ENCODE peak calls at places on chromosome 17, in nine cellular contexts. K, J, R, E, Q, M, I, X and N are unnamed samples.

GRCh38 chr17:41540921-41541625 is 13.0 kb upstream of the KRT19 start:
- DNase-seq in K (no peak), J (no peak), R (no peak), E (no peak), Q (no peak), M (peak), I (no peak), X (no peak), N (no peak)

GRCh38 chr17:55336426-55336825 is 71.7 kb downstream of the HLF start:
- DNase-seq in K (no peak), J (no peak), R (no peak), E (no peak), Q (no peak), M (no peak), I (no peak), X (no peak), N (no peak)

GRCh38 chr17:32831627-32832243 is 45.2 kb downstream of the MYO1D start:
- DNase-seq in K (no peak), J (no peak), R (no peak), E (no peak), Q (no peak), M (no peak), I (no peak), X (no peak), N (no peak)

GRCh38 chr17:17750881-17751280 is 69.6 kb downstream of the RAI1 start:
- DNase-seq in K (no peak), J (no peak), R (peak), E (no peak), Q (no peak), M (no peak), I (no peak), X (peak), N (no peak)

GRCh38 chr17:9269350-9270035 is 248.2 kb downstream of the NTN1 start:
- DNase-seq in K (no peak), J (no peak), R (no peak), E (no peak), Q (no peak), M (no peak), I (no peak), X (no peak), N (no peak)

GRCh38 chr17:17669081-17669850 is 12.0 kb upstream of the RAI1 start:
- DNase-seq in K (no peak), J (no peak), R (no peak), E (no peak), Q (no peak), M (no peak), I (no peak), X (no peak), N (no peak)

GRCh38 chr17:77632619-77633018 is 325.9 kb upstream of the TNRC6C start:
- DNase-seq in K (no peak), J (no peak), R (no peak), E (no peak), Q (no peak), M (no peak), I (no peak), X (no peak), N (no peak)

GRCh38 chr17:30304778-30305177 is 13.0 kb upstream of the BLMH start:
- DNase-seq in K (no peak), J (no peak), R (no peak), E (no peak), Q (no peak), M (no peak), I (no peak), X (no peak), N (no peak)

GRCh38 chr17:12438813-12439586 is 226.7 kb upstream of the MYOCD start:
- DNase-seq in K (no peak), J (no peak), R (no peak), E (no peak), Q (no peak), M (peak), I (no peak), X (no peak), N (no peak)

GRCh38 chr17:63474174-63474913 is 2.5 kb upstream of the ACE start:
- DNase-seq in K (no peak), J (peak), R (peak), E (peak), Q (peak), M (no peak), I (no peak), X (no peak), N (peak)

GRCh38 chr17:14688134-14688533 is 387.3 kb downstream of the HS3ST3B1 start:
- DNase-seq in K (no peak), J (no peak), R (no peak), E (no peak), Q (no peak), M (no peak), I (no peak), X (no peak), N (no peak)

DNA sequence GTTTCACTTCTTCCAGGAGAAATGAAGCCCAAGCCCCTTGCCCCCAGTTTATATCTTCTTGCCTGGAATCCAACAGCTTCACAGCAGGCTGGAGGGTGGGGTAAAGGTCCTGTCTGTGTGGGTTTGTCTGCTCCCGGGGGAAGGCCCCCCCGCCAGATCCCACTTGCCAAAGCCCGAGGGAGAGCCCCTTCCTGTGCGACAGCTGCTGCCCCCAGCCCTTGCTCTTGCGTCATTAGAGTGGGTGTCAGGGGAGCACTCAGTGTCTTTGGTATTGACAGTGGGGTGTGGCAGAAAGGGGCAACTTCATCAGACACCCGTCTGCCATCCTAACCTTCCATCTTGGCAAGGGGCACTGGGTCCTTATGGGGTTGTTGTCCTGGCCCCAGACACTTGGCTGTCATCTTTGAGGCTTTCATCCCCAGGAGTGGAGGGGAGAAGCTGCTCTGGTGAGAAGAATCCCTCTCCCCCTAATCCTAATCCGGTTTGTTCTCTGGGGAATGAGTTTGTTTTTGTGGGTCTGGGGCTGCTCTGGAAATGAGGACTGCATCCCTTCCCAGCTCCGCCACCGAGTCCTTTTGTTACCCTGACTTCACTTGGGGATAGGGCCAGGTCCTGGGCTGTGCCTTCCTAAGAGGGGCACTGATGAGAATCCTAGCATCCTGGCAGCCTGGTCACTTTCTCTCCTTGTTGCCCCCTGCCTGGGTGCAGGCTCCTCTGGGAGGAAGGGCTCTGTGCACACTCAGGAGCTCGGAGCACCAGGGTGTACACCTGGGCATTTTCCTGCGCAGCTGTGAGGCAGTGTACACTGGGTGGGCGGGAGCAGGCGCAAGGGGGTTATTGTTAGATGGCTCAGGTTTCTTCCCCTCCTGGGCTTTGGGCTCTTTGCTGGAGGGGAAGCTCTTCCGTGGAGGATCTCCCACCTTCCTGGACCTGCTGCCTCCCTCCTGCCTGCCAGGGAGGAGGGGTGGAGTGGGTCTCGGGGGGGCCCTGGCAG is 21.1 kb downstream of the GJD3 start:
- DNase-seq in K (no peak), J (peak), R (peak), E (no peak), Q (no peak), M (no peak), I (no peak), X (no peak), N (peak)
- H3K4me3 ChIP-seq in K (peak), J (peak), R (peak), E (peak), Q (peak), M (peak), I (peak), X (no peak), N (peak)

GRCh38 chr17:66021757-66022156 is 170.2 kb downstream of the CEP112 start:
- DNase-seq in K (no peak), J (no peak), R (no peak), E (no peak), Q (no peak), M (no peak), I (no peak), X (no peak), N (no peak)
- TF ChIP-seq CTCF in K (no peak), J (no peak), R (no peak), E (no peak), Q (no peak), M (peak), I (no peak), X (peak), N (no peak)

GRCh38 chr17:39754161-39754957 is 16.6 kb downstream of the GRB7 start:
- DNase-seq in K (peak), J (peak), R (peak), E (peak), Q (peak), M (peak), I (peak), X (peak), N (peak)
- TF ChIP-seq POLR2A in K (peak), J (peak), R (no peak), E (peak), Q (no peak), M (peak), I (peak), X (peak), N (peak)

GRCh38 chr17:74205274-74205673 is 1.8 kb downstream of the RPL38 start:
- DNase-seq in K (no peak), J (no peak), R (no peak), E (no peak), Q (no peak), M (peak), I (no peak), X (no peak), N (no peak)

GRCh38 chr17:74202879-74203432 is 522 bp upstream of the RPL38 start:
- DNase-seq in K (no peak), J (no peak), R (peak), E (no peak), Q (no peak), M (no peak), I (no peak), X (no peak), N (no peak)

GRCh38 chr17:74204474-74204873 is 996 bp downstream of the RPL38 start:
- DNase-seq in K (no peak), J (no peak), R (no peak), E (no peak), Q (no peak), M (no peak), I (no peak), X (no peak), N (no peak)

GRCh38 chr17:74203439-74204240 is at the start of gene RPL38:
- DNase-seq in K (peak), J (peak), R (peak), E (peak), Q (peak), M (peak), I (peak), X (peak), N (peak)

GRCh38 chr17:74206332-74206818 is 2.9 kb downstream of the RPL38 start:
- DNase-seq in K (no peak), J (no peak), R (no peak), E (no peak), Q (no peak), M (no peak), I (no peak), X (no peak), N (no peak)
- H3K4me3 ChIP-seq in K (no peak), J (no peak), R (no peak), E (no peak), Q (peak), M (no peak), I (no peak), X (peak), N (no peak)

GRCh38 chr17:10311131-10311530 is 61.7 kb downstream of the MYH13 start:
- DNase-seq in K (no peak), J (no peak), R (no peak), E (no peak), Q (no peak), M (no peak), I (no peak), X (no peak), N (no peak)

GRCh38 chr17:10309003-10309974 is 63.5 kb downstream of the MYH13 start:
- DNase-seq in K (no peak), J (no peak), R (no peak), E (no peak), Q (no peak), M (no peak), I (no peak), X (no peak), N (no peak)

GRCh38 chr17:10304758-10305300 is 68.0 kb downstream of the MYH13 start:
- DNase-seq in K (no peak), J (no peak), R (no peak), E (no peak), Q (no peak), M (no peak), I (no peak), X (no peak), N (no peak)

GRCh38 chr17:10305336-10306096 is 67.3 kb downstream of the MYH13 start:
- DNase-seq in K (no peak), J (no peak), R (no peak), E (no peak), Q (no peak), M (no peak), I (no peak), X (no peak), N (no peak)
- TF ChIP-seq CTCF in K (no peak), J (no peak), R (no peak), E (no peak), Q (no peak), M (no peak), I (no peak), X (no peak), N (no peak)